ENCODE peak calls at places on chromosome 3, in eight cellular contexts. One of them, this sample, is unnamed.

GRCh38 chr3:94069242-94069813 is 6.5 kb downstream of the NSUN3 start:
- DNase-seq in kidney tubule cell: peak
- DNase-seq in right lobe of liver: no peak
- DNase-seq in activated gamma-delta T cell: no peak
- DNase-seq in colonic mucosa: no peak
- DNase-seq in ureter: no peak
- DNase-seq in ACHN: peak
- DNase-seq in KBM-7: peak
- DNase-seq in this sample: no peak

GRCh38 chr3:138479355-138479964 is 45.0 kb downstream of the ESYT3 start:
- DNase-seq in kidney tubule cell: peak
- DNase-seq in right lobe of liver: no peak
- DNase-seq in activated gamma-delta T cell: no peak
- DNase-seq in colonic mucosa: peak
- DNase-seq in ureter: peak
- DNase-seq in ACHN: peak
- DNase-seq in KBM-7: peak
- DNase-seq in this sample: no peak

GRCh38 chr3:127819656-127820055 is 2.7 kb downstream of the MGLL start:
- DNase-seq in kidney tubule cell: peak
- DNase-seq in right lobe of liver: no peak
- DNase-seq in activated gamma-delta T cell: no peak
- DNase-seq in colonic mucosa: no peak
- DNase-seq in ureter: no peak
- DNase-seq in ACHN: no peak
- DNase-seq in KBM-7: no peak
- DNase-seq in this sample: no peak

GRCh38 chr3:198097048-198097447 is 137.0 kb downstream of the LMLN start:
- DNase-seq in kidney tubule cell: no peak
- DNase-seq in right lobe of liver: no peak
- DNase-seq in activated gamma-delta T cell: no peak
- DNase-seq in colonic mucosa: no peak
- DNase-seq in ureter: no peak
- DNase-seq in ACHN: no peak
- DNase-seq in KBM-7: no peak
- DNase-seq in this sample: no peak

GRCh38 chr3:107082527-107082926 is 294.7 kb upstream of the CCDC54 start:
- DNase-seq in kidney tubule cell: no peak
- DNase-seq in right lobe of liver: no peak
- DNase-seq in activated gamma-delta T cell: no peak
- DNase-seq in colonic mucosa: no peak
- DNase-seq in ureter: no peak
- DNase-seq in ACHN: no peak
- DNase-seq in KBM-7: no peak
- DNase-seq in this sample: no peak

GRCh38 chr3:36482259-36482658 is 102.0 kb downstream of the STAC start:
- DNase-seq in kidney tubule cell: no peak
- DNase-seq in right lobe of liver: no peak
- DNase-seq in activated gamma-delta T cell: no peak
- DNase-seq in colonic mucosa: no peak
- DNase-seq in ureter: no peak
- DNase-seq in ACHN: no peak
- DNase-seq in KBM-7: no peak
- DNase-seq in this sample: no peak

GRCh38 chr3:190504354-190505125 is 9.3 kb upstream of the IL1RAP start:
- DNase-seq in kidney tubule cell: peak
- DNase-seq in right lobe of liver: no peak
- DNase-seq in activated gamma-delta T cell: no peak
- DNase-seq in colonic mucosa: no peak
- DNase-seq in ureter: no peak
- DNase-seq in ACHN: peak
- DNase-seq in KBM-7: peak
- DNase-seq in this sample: no peak

GRCh38 chr3:128062033-128062745 is 10.0 kb downstream of the SEC61A1 start:
- DNase-seq in kidney tubule cell: no peak
- DNase-seq in right lobe of liver: no peak
- DNase-seq in activated gamma-delta T cell: no peak
- DNase-seq in colonic mucosa: no peak
- DNase-seq in ureter: no peak
- DNase-seq in ACHN: no peak
- DNase-seq in KBM-7: no peak
- DNase-seq in this sample: no peak

GRCh38 chr3:46062679-46063078 is 35.4 kb upstream of the XCR1 start:
- DNase-seq in kidney tubule cell: no peak
- DNase-seq in right lobe of liver: no peak
- DNase-seq in activated gamma-delta T cell: no peak
- DNase-seq in colonic mucosa: no peak
- DNase-seq in ureter: no peak
- DNase-seq in ACHN: no peak
- DNase-seq in KBM-7: no peak
- DNase-seq in this sample: no peak

GRCh38 chr3:78974181-78974770 is 793.5 kb downstream of the ROBO1 start:
- DNase-seq in kidney tubule cell: peak
- DNase-seq in right lobe of liver: no peak
- DNase-seq in activated gamma-delta T cell: no peak
- DNase-seq in colonic mucosa: no peak
- DNase-seq in ureter: no peak
- DNase-seq in ACHN: peak
- DNase-seq in KBM-7: no peak
- DNase-seq in this sample: no peak

GRCh38 chr3:160141485-160142185 is 83.6 kb upstream of the C3orf80 start:
- DNase-seq in kidney tubule cell: peak
- DNase-seq in right lobe of liver: no peak
- DNase-seq in activated gamma-delta T cell: no peak
- DNase-seq in colonic mucosa: no peak
- DNase-seq in ureter: no peak
- DNase-seq in ACHN: no peak
- DNase-seq in KBM-7: no peak
- DNase-seq in this sample: no peak

GRCh38 chr3:147423601-147424324 is 14.6 kb downstream of the ZIC1 start:
- DNase-seq in kidney tubule cell: no peak
- DNase-seq in right lobe of liver: no peak
- DNase-seq in activated gamma-delta T cell: no peak
- DNase-seq in colonic mucosa: no peak
- DNase-seq in ureter: no peak
- DNase-seq in ACHN: no peak
- DNase-seq in KBM-7: no peak
- DNase-seq in this sample: no peak

GRCh38 chr3:186099178-186099577 is 9.7 kb downstream of the ETV5 start:
- DNase-seq in kidney tubule cell: peak
- DNase-seq in right lobe of liver: no peak
- DNase-seq in activated gamma-delta T cell: no peak
- DNase-seq in colonic mucosa: no peak
- DNase-seq in ureter: no peak
- DNase-seq in ACHN: peak
- DNase-seq in KBM-7: no peak
- DNase-seq in this sample: no peak

GRCh38 chr3:157220211-157220610 is 60.3 kb upstream of the CCNL1 start:
- DNase-seq in kidney tubule cell: no peak
- DNase-seq in right lobe of liver: no peak
- DNase-seq in activated gamma-delta T cell: no peak
- DNase-seq in colonic mucosa: no peak
- DNase-seq in ureter: no peak
- DNase-seq in ACHN: no peak
- DNase-seq in KBM-7: no peak
- DNase-seq in this sample: no peak

GRCh38 chr3:113664523-113665094 is 31.8 kb downstream of the USF3 start:
- DNase-seq in kidney tubule cell: no peak
- DNase-seq in right lobe of liver: no peak
- DNase-seq in activated gamma-delta T cell: no peak
- DNase-seq in colonic mucosa: no peak
- DNase-seq in ureter: no peak
- DNase-seq in ACHN: no peak
- DNase-seq in KBM-7: no peak
- DNase-seq in this sample: no peak

GRCh38 chr3:137097852-137098251 is 140.1 kb downstream of the IL20RB start:
- DNase-seq in kidney tubule cell: no peak
- DNase-seq in right lobe of liver: no peak
- DNase-seq in activated gamma-delta T cell: no peak
- DNase-seq in colonic mucosa: no peak
- DNase-seq in ureter: no peak
- DNase-seq in ACHN: no peak
- DNase-seq in KBM-7: no peak
- DNase-seq in this sample: no peak

GRCh38 chr3:126345231-126345630 is 12.0 kb downstream of the KLF15 start:
- DNase-seq in kidney tubule cell: no peak
- DNase-seq in right lobe of liver: peak
- DNase-seq in activated gamma-delta T cell: no peak
- DNase-seq in colonic mucosa: no peak
- DNase-seq in ureter: no peak
- DNase-seq in ACHN: no peak
- DNase-seq in KBM-7: no peak
- DNase-seq in this sample: no peak

GRCh38 chr3:52395503-52395865 is 49.4 kb downstream of the SEMA3G start:
- DNase-seq in kidney tubule cell: no peak
- DNase-seq in right lobe of liver: no peak
- DNase-seq in activated gamma-delta T cell: no peak
- DNase-seq in colonic mucosa: no peak
- DNase-seq in ureter: no peak
- DNase-seq in ACHN: no peak
- DNase-seq in KBM-7: no peak
- DNase-seq in this sample: no peak

GRCh38 chr3:148757238-148757930 is 59.7 kb downstream of the AGTR1 start:
- DNase-seq in kidney tubule cell: peak
- DNase-seq in right lobe of liver: no peak
- DNase-seq in activated gamma-delta T cell: no peak
- DNase-seq in colonic mucosa: no peak
- DNase-seq in ureter: no peak
- DNase-seq in ACHN: no peak
- DNase-seq in KBM-7: no peak
- DNase-seq in this sample: no peak

GRCh38 chr3:179181993-179182551 is 33.9 kb downstream of the PIK3CA start:
- DNase-seq in kidney tubule cell: peak
- DNase-seq in right lobe of liver: no peak
- DNase-seq in activated gamma-delta T cell: no peak
- DNase-seq in colonic mucosa: no peak
- DNase-seq in ureter: no peak
- DNase-seq in ACHN: peak
- DNase-seq in KBM-7: peak
- DNase-seq in this sample: no peak

GRCh38 chr3:136783708-136784191 is 31.6 kb upstream of the STAG1 start:
- DNase-seq in kidney tubule cell: no peak
- DNase-seq in right lobe of liver: no peak
- DNase-seq in activated gamma-delta T cell: no peak
- DNase-seq in colonic mucosa: no peak
- DNase-seq in ureter: no peak
- DNase-seq in ACHN: no peak
- DNase-seq in KBM-7: no peak
- DNase-seq in this sample: no peak

GRCh38 chr3:195441971-195442572 is 748 bp downstream of the ACAP2 start:
- DNase-seq in kidney tubule cell: peak
- DNase-seq in right lobe of liver: peak
- DNase-seq in activated gamma-delta T cell: peak
- DNase-seq in colonic mucosa: peak
- DNase-seq in ureter: peak
- DNase-seq in ACHN: peak
- DNase-seq in KBM-7: peak
- DNase-seq in this sample: peak

GRCh38 chr3:11145888-11146287 is 8.4 kb upstream of the HRH1 start:
- DNase-seq in kidney tubule cell: peak
- DNase-seq in right lobe of liver: no peak
- DNase-seq in activated gamma-delta T cell: no peak
- DNase-seq in colonic mucosa: no peak
- DNase-seq in ureter: no peak
- DNase-seq in ACHN: no peak
- DNase-seq in KBM-7: no peak
- DNase-seq in this sample: no peak

GRCh38 chr3:123449092-123449985 is 449 bp upstream of the ADCY5 start:
- DNase-seq in kidney tubule cell: peak
- DNase-seq in right lobe of liver: no peak
- DNase-seq in activated gamma-delta T cell: peak
- DNase-seq in colonic mucosa: no peak
- DNase-seq in ureter: no peak
- DNase-seq in ACHN: peak
- DNase-seq in KBM-7: peak
- DNase-seq in this sample: peak

GRCh38 chr3:104396974-104397669 is 969.6 kb upstream of the ALCAM start:
- DNase-seq in kidney tubule cell: peak
- DNase-seq in right lobe of liver: no peak
- DNase-seq in activated gamma-delta T cell: no peak
- DNase-seq in colonic mucosa: no peak
- DNase-seq in ureter: no peak
- DNase-seq in ACHN: no peak
- DNase-seq in KBM-7: no peak
- DNase-seq in this sample: no peak

GRCh38 chr3:191966556-191966955 is 505.6 kb downstream of the PYDC2 start:
- DNase-seq in kidney tubule cell: no peak
- DNase-seq in right lobe of liver: no peak
- DNase-seq in activated gamma-delta T cell: no peak
- DNase-seq in colonic mucosa: no peak
- DNase-seq in ureter: no peak
- DNase-seq in ACHN: no peak
- DNase-seq in KBM-7: no peak
- DNase-seq in this sample: no peak

GRCh38 chr3:126194713-126195305 is 14.4 kb upstream of the ALDH1L1 start:
- DNase-seq in kidney tubule cell: peak
- DNase-seq in right lobe of liver: no peak
- DNase-seq in activated gamma-delta T cell: no peak
- DNase-seq in colonic mucosa: no peak
- DNase-seq in ureter: no peak
- DNase-seq in ACHN: peak
- DNase-seq in KBM-7: no peak
- DNase-seq in this sample: no peak

GRCh38 chr3:187498211-187498610 is 130.0 kb downstream of the RTP4 start:
- DNase-seq in kidney tubule cell: no peak
- DNase-seq in right lobe of liver: no peak
- DNase-seq in activated gamma-delta T cell: no peak
- DNase-seq in colonic mucosa: no peak
- DNase-seq in ureter: no peak
- DNase-seq in ACHN: no peak
- DNase-seq in KBM-7: no peak
- DNase-seq in this sample: no peak

This sample was measured in activated naive CD4-positive, alpha-beta T cell treated with anti-CD3 and anti-CD28 coated beads, Interleukin-2, amount 50 U/mL, for 16 hours.